ENCODE peak calls at places on chromosomes 13 and 19, in eight cellular contexts. L, P, I, F, K, W, Q and Z are unnamed samples.

GRCh38 chr13:74000906-74001305 is 133.3 kb downstream of the KLF12 start:
- DNase-seq in P (no peak), L (no peak), I (no peak), W (no peak), K (no peak), Q (no peak), F (no peak), Z (no peak)

GRCh38 chr13:50626031-50626643 is 217.4 kb downstream of the DLEU7 start:
- DNase-seq in I (no peak), F (no peak), L (no peak), W (no peak), K (no peak), P (no peak), Q (no peak), Z (no peak)

GRCh38 chr13:78168981-78169380 is 250.3 kb upstream of the EDNRB start:
- DNase-seq in F (no peak), P (no peak), Q (no peak), I (no peak), K (no peak), W (no peak), L (no peak), Z (no peak)

GRCh38 chr19:33400856-33401682 is 27.6 kb downstream of the CEBPG start:
- DNase-seq in W (no peak), L (no peak), F (no peak), I (no peak), P (no peak), Q (peak; percentile 63), K (no peak), Z (no peak)

GRCh38 chr19:41690801-41691065 is 2.7 kb upstream of the CEACAM7 start:
- DNase-seq in F (no peak), K (no peak), Q (no peak), L (no peak), W (no peak), P (no peak), I (no peak), Z (no peak)

GRCh38 chr19:45469835-45470146 is 2.0 kb downstream of the FOSB start:
- DNase-seq in I (no peak), P (no peak), Q (no peak), K (no peak), L (no peak), F (no peak), W (no peak), Z (no peak)

GRCh38 chr13:41746259-41746658 is 214.7 kb downstream of the VWA8 start:
- DNase-seq in I (no peak), L (no peak), Q (no peak), W (no peak), K (no peak), F (no peak), P (no peak), Z (no peak)

GRCh38 chr19:49691243-49692101 is 556 bp downstream of the CPT1C start:
- DNase-seq in L (peak; percentile 79), Q (no peak), F (peak; percentile 64), K (no peak), W (peak; percentile 79), P (peak; percentile 69), I (no peak), Z (no peak)

GRCh38 chr19:32570081-32570785 is 10.8 kb upstream of the PDCD5 start:
- DNase-seq in Q (no peak), W (peak; percentile 3), L (peak; percentile 74), I (peak; percentile 29), F (no peak), P (no peak), K (peak; percentile 13), Z (peak; percentile 33)

GRCh38 chr19:6522712-6523111 is 8.1 kb upstream of the TNFSF9 start:
- DNase-seq in W (no peak), L (no peak), I (no peak), P (no peak), Q (no peak), K (no peak), F (no peak), Z (no peak)

GRCh38 chr19:9130965-9131364 is 4.2 kb upstream of the OR7G3 start:
- DNase-seq in P (no peak), K (no peak), L (no peak), F (no peak), I (no peak), Q (no peak), W (no peak), Z (no peak)

GRCh38 chr19:19433666-19434213 is 28.3 kb downstream of the GATAD2A start:
- DNase-seq in I (no peak), Q (no peak), P (no peak), K (no peak), F (no peak), L (no peak), W (no peak), Z (no peak)

GRCh38 chr19:46076951-46077814 is 36.4 kb upstream of the IGFL4 start:
- DNase-seq in P (peak; percentile 75), Q (peak; percentile 75), K (no peak), F (no peak), L (peak; percentile 87), I (no peak), W (peak; percentile 53), Z (no peak)

GRCh38 chr13:20953245-20953931 is 50.8 kb upstream of the XPO4 start:
- DNase-seq in K (no peak), Q (no peak), W (no peak), F (no peak), I (no peak), P (no peak), L (no peak), Z (no peak)

GRCh38 chr19:49534632-49535385 is 7.0 kb downstream of the RCN3 start:
- DNase-seq in P (no peak), I (no peak), W (no peak), K (no peak), F (no peak), Q (no peak), L (no peak), Z (no peak)

GRCh38 chr19:32909257-32909656 is 39.7 kb upstream of the SLC7A9 start:
- DNase-seq in I (no peak), K (no peak), L (no peak), Q (no peak), P (no peak), F (no peak), W (no peak), Z (no peak)

GRCh38 chr13:59721889-59722579 is 441.7 kb downstream of the DIAPH3 start:
- DNase-seq in L (no peak), W (no peak), Q (no peak), I (no peak), K (no peak), P (no peak), F (no peak), Z (no peak)

GRCh38 chr19:11699931-11700794 is 38.6 kb downstream of the ZNF823 start:
- DNase-seq in W (no peak), K (no peak), Q (no peak), L (no peak), F (no peak), P (no peak), I (no peak), Z (no peak)

GRCh38 chr13:61414136-61414535 is 1.5 kb downstream of the PCDH20 start:
- DNase-seq in I (no peak), Q (no peak), P (no peak), W (no peak), K (no peak), F (no peak), L (no peak), Z (no peak)

GRCh38 chr19:52520013-52520412 is 7.5 kb upstream of the ZNF808 start:
- DNase-seq in Q (no peak), F (no peak), P (no peak), W (no peak), K (no peak), I (no peak), L (no peak), Z (no peak)

GRCh38 chr13:25733696-25734435 is 317.9 kb downstream of the SHISA2 start:
- DNase-seq in Q (no peak), W (no peak), P (no peak), L (no peak), F (no peak), K (no peak), I (no peak), Z (no peak)

GRCh38 chr19:38308006-38308766 is 4.1 kb downstream of the C19orf33 start:
- DNase-seq in K (no peak), F (no peak), Q (no peak), W (no peak), L (no peak), P (no peak), I (no peak), Z (no peak)

GRCh38 chr19:14467816-14468215 is 7.3 kb downstream of the PTGER1 start:
- DNase-seq in K (no peak), L (no peak), Q (no peak), W (no peak), I (no peak), P (no peak), F (no peak), Z (no peak)

GRCh38 chr19:5407356-5407755 is 47.9 kb upstream of the ZNRF4 start:
- DNase-seq in Q (no peak), L (no peak), I (no peak), F (no peak), P (no peak), K (no peak), W (no peak), Z (no peak)